ENCODE peak calls at places on chromosome 10, in six cellular contexts. F is brain microvascular endothelial cell; E is CD4-positive, alpha-beta memory T cell; M is CD8-positive, alpha-beta T cell; I is cardiac muscle cell; U is BE2C. K is an unnamed sample. For H3K27me3, the result is how much of the 10 kb centered on the place peaks cover.

GRCh38 chr10:104209575-104210198 is 22.5 kb downstream of the CFAP43 start:
- DNase-seq in U (peak), I (peak), M (peak), F (peak), E (peak), K (peak)

GRCh38 chr10:119737827-119738226 is 12.0 kb downstream of the INPP5F start:
- DNase-seq in E (no peak), M (no peak), U (no peak), I (peak), F (peak), K (peak)

GRCh38 chr10:97332586-97333350 is 1.8 kb downstream of the FRAT2 start:
- DNase-seq in E (no peak), I (peak), U (peak), M (no peak), F (peak), K (peak)

GRCh38 chr10:33336606-33337334 is 2.3 kb upstream of the NRP1 start:
- DNase-seq in M (no peak), U (peak), F (peak), E (no peak), I (peak), K (peak)

GRCh38 chr10:24953350-24954074 is 1.1 kb upstream of the PRTFDC1 start:
- DNase-seq in U (no peak), M (no peak), F (no peak), I (peak), E (no peak), K (no peak)

GRCh38 chr10:95096143-95096542 is 26.8 kb upstream of the CYP2C8 start:
- DNase-seq in M (no peak), U (no peak), F (no peak), E (no peak), I (no peak), K (no peak)

GRCh38 chr10:70007116-70007820 is 45.4 kb upstream of the MACROH2A2 start:
- DNase-seq in M (no peak), I (no peak), E (no peak), U (no peak), F (no peak), K (peak)

GRCh38 chr10:127184582-127184981 is 11.8 kb downstream of the INSYN2A start:
- DNase-seq in M (no peak), U (no peak), E (no peak), F (no peak), I (no peak), K (no peak)

GRCh38 chr10:122464575-122464974 is 3.2 kb downstream of the HTRA1 start:
- DNase-seq in U (no peak), E (no peak), I (no peak), M (no peak), F (no peak), K (no peak)

GRCh38 chr10:100775346-100775745 is 30.0 kb downstream of the PAX2 start:
- DNase-seq in M (no peak), U (no peak), I (no peak), F (no peak), E (no peak), K (no peak)

GRCh38 chr10:103458720-103459119 is at the start of gene CALHM1:
- DNase-seq in I (no peak), U (no peak), F (no peak), E (no peak), M (no peak), K (peak)

GRCh38 chr10:4672199-4672598 is 153.8 kb upstream of the AKR1E2 start:
- DNase-seq in I (no peak), M (no peak), F (no peak), U (no peak), E (no peak), K (no peak)

GRCh38 chr10:95818663-95819062 is 62.7 kb downstream of the ENTPD1 start:
- DNase-seq in E (no peak), F (peak), M (no peak), U (no peak), I (peak), K (peak)

GRCh38 chr10:61110936-61111335 is 167.0 kb upstream of the RHOBTB1 start:
- DNase-seq in I (no peak), U (no peak), F (peak), E (no peak), M (no peak), K (no peak)

GRCh38 chr10:128066954-128067382 is 59.3 kb downstream of the MKI67 start:
- DNase-seq in M (no peak), F (no peak), E (no peak), U (no peak), I (no peak), K (no peak)

GRCh38 chr10:103648231-103648950 is 154.9 kb downstream of the NEURL1 start:
- DNase-seq in E (no peak), U (no peak), F (no peak), M (no peak), I (peak), K (no peak)

GRCh38 chr10:66717221-66717981 is 208.4 kb upstream of the LRRTM3 start:
- DNase-seq in F (no peak), I (no peak), M (no peak), U (no peak), E (no peak), K (no peak)

GRCh38 chr10:30747633-30748032 is 118.1 kb upstream of the LYZL2 start:
- DNase-seq in I (peak), F (peak), E (no peak), U (peak), M (peak), K (no peak)

GRCh38 chr10:72310636-72311035 is 36.9 kb downstream of the DDIT4 start:
- DNase-seq in M (no peak), F (no peak), I (no peak), E (no peak), U (no peak), K (no peak)

GRCh38 chr10:1251769-1252168 is 195.6 kb downstream of the WDR37 start:
- DNase-seq in U (no peak), M (no peak), I (no peak), E (no peak), F (no peak), K (no peak)

GRCh38 chr10:13528875-13529713 is at the start of gene BEND7:
- DNase-seq in U (no peak), M (no peak), E (no peak), F (no peak), I (peak), K (peak)

GRCh38 chr10:86757110-86757790 is 831 bp downstream of the BMPR1A start:
- DNase-seq in M (no peak), F (peak), I (peak), E (peak), U (peak), K (peak)

GRCh38 chr10:133453516-133454203 is at the start of gene SCART1:
- DNase-seq in U (no peak), I (no peak), F (no peak), E (peak), M (no peak), K (no peak)

GRCh38 chr10:15627617-15628196 is 92.0 kb downstream of the ITGA8 start:
- DNase-seq in U (no peak), M (no peak), E (no peak), F (peak), I (no peak), K (no peak)

GRCh38 chr10:76998451-76998850 is 639.2 kb downstream of the KCNMA1 start:
- DNase-seq in E (no peak), I (no peak), U (no peak), M (no peak), F (no peak), K (no peak)

GRCh38 chr10:3500408-3500856 is 284.6 kb downstream of the KLF6 start:
- DNase-seq in I (peak), F (peak), M (no peak), U (no peak), E (no peak), K (no peak)

GRCh38 chr10:73439605-73440298 is 6.4 kb upstream of the MSS51 start:
- DNase-seq in I (peak), F (peak), U (no peak), E (no peak), M (no peak), K (no peak)

GRCh38 chr10:119360181-119360921 is 153.0 kb downstream of the GRK5 start:
- DNase-seq in U (no peak), F (no peak), M (no peak), E (peak), I (no peak), K (peak)

GRCh38 chr10:132397036-132397541 is at the start of gene PWWP2B:
- DNase-seq in E (peak), U (peak), M (peak), I (peak), F (no peak), K (no peak)

GRCh38 chr10:43453266-43453831 is 16.4 kb downstream of the ZNF487 start:
- DNase-seq in M (no peak), E (no peak), U (no peak), F (no peak), I (no peak), K (no peak)

GRCh38 chr10:101889256-101890210 is 45.9 kb upstream of the KCNIP2 start:
- DNase-seq in I (peak), E (peak), F (peak), U (peak), M (peak), K (peak)

GRCh38 chr10:84783909-84784308 is 455.5 kb downstream of the CCSER2 start:
- DNase-seq in U (no peak), I (no peak), M (no peak), F (no peak), E (no peak), K (no peak)

GRCh38 chr10:103696411-103697145 is 158.8 kb downstream of the SH3PXD2A start:
- DNase-seq in I (peak), E (peak), U (peak), M (peak), F (peak), K (peak)

GRCh38 chr10:1153253-1153763 is 97.1 kb downstream of the WDR37 start:
- DNase-seq in I (no peak), F (no peak), E (no peak), M (no peak), U (no peak), K (no peak)

GRCh38 chr10:75662715-75663114 is 231.3 kb downstream of the LRMDA start:
- DNase-seq in M (no peak), F (no peak), U (no peak), I (peak), E (no peak), K (no peak)

GRCh38 chr10:110162749-110163148 is 44.7 kb upstream of the MXI1 start:
- DNase-seq in I (no peak), F (no peak), U (no peak), E (no peak), M (no peak), K (no peak)
- H3K27me3 ChIP-seq in I (under half), F (under half), U (under half), E (under half), M (half or more), K (under half)

GRCh38 chr10:34523017-34523767 is 291.9 kb downstream of the PARD3 start:
- DNase-seq in M (no peak), E (no peak), F (peak), U (no peak), I (no peak), K (no peak)

GRCh38 chr10:34526758-34527730 is 288.1 kb downstream of the PARD3 start:
- DNase-seq in M (no peak), I (peak), F (peak), U (no peak), E (no peak), K (no peak)

GRCh38 chr10:34524369-34525091 is 290.6 kb downstream of the PARD3 start:
- DNase-seq in E (no peak), F (no peak), U (no peak), I (no peak), M (no peak), K (no peak)

GRCh38 chr10:34528320-34528719 is 286.8 kb downstream of the PARD3 start:
- DNase-seq in M (no peak), I (peak), F (peak), E (no peak), U (no peak), K (peak)

GRCh38 chr10:34526186-34526585 is 288.9 kb downstream of the PARD3 start:
- DNase-seq in I (peak), U (no peak), F (peak), E (no peak), M (no peak), K (no peak)
- H3K27me3 ChIP-seq in I (under half), U (under half), F (under half), E (under half), M (under half), K (under half)

DNA sequence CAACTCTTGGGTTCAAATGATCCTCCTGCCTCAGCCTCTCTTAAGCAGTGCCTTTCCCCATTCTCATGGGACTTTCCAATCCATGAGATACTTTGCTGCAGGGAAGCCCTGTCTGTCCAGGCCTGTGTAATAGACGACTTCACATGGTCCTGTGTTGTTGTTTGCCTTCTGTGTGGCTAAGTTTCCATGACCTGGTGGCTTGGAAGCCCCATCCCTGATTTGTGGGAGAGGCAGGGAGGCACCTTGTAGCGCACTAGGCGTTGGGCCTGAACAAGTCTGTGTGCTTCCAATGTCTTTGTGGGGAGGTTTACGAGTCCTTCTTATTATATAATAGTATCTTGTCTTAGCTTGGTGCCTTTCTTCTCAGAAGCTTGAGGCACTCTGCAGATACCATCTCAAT is 49.1 kb downstream of the TCF7L2 start:
- DNase-seq in U (no peak), E (no peak), F (no peak), I (no peak), M (no peak), K (no peak)
- H3K27me3 ChIP-seq in U (under half), E (under half), F (under half), I (under half), M (under half), K (under half)

DNA sequence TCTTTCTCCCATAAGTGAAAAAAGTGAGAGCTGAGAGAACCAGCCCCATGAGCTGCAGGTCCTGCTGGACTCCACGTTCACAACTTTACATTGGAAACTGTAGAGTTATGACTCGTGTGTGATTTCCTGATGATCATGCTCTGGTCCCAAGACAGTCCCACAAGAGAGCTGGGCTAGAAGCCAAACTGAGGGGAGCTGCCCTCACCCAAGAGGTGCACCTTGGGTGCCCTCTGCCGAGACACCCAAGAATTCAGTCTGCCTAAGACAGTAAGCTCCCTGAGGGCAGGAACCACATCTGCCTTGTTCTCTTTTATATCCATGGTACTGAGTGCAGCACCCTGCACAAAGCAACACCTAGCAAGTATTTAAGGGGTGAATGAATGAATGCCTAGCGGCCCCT is 112.8 kb upstream of the SFMBT2 start:
- DNase-seq in E (no peak), F (no peak), U (no peak), I (no peak), M (no peak), K (no peak)
- H3K27me3 ChIP-seq in E (under half), F (under half), U (under half), I (under half), M (under half), K (under half)

GRCh38 chr10:93600446-93600860 is 582 bp downstream of the RBP4 start:
- DNase-seq in I (no peak), E (no peak), U (no peak), M (no peak), F (no peak), K (no peak)

GRCh38 chr10:93603023-93603422 is 2.0 kb upstream of the RBP4 start:
- DNase-seq in U (no peak), F (no peak), I (no peak), E (no peak), M (no peak), K (no peak)

GRCh38 chr10:93600861-93601773 is at the start of gene RBP4:
- DNase-seq in I (peak), F (peak), M (no peak), E (no peak), U (peak), K (no peak)

GRCh38 chr10:93601774-93602162 is 733 bp upstream of the RBP4 start:
- DNase-seq in U (no peak), F (no peak), M (no peak), E (no peak), I (no peak), K (no peak)

GRCh38 chr10:93604145-93604544 is 3.1 kb upstream of the RBP4 start:
- DNase-seq in U (no peak), E (no peak), I (no peak), M (no peak), F (no peak), K (no peak)
- H3K27me3 ChIP-seq in U (under half), E (under half), I (half or more), M (under half), F (under half), K (under half)

GRCh38 chr10:124033887-124034218 is 59.5 kb downstream of the CHST15 start:
- DNase-seq in U (no peak), F (no peak), E (no peak), I (peak), M (no peak), K (no peak)
- H3K27me3 ChIP-seq in U (under half), F (under half), E (under half), I (under half), M (under half), K (under half)

GRCh38 chr10:7205656-7206055 is 205.2 kb downstream of the SFMBT2 start:
- DNase-seq in E (no peak), I (no peak), M (no peak), F (no peak), U (no peak), K (no peak)

GRCh38 chr10:7211857-7212577 is 198.8 kb downstream of the SFMBT2 start:
- DNase-seq in E (no peak), I (no peak), U (no peak), M (no peak), F (no peak), K (no peak)

GRCh38 chr10:7206407-7207127 is 204.3 kb downstream of the SFMBT2 start:
- DNase-seq in M (no peak), F (no peak), U (no peak), I (no peak), E (no peak), K (no peak)

GRCh38 chr10:7210516-7210915 is 200.3 kb downstream of the SFMBT2 start:
- DNase-seq in F (no peak), M (no peak), U (no peak), E (no peak), I (no peak), K (no peak)
- H3K27me3 ChIP-seq in F (under half), M (under half), U (under half), E (under half), I (under half), K (under half)

K was measured in SJCRH30.